ENCODE peak calls at places on chromosomes 13 and 19, in nine cellular contexts. A is activated T-cell treated with anti-CD3 and anti-CD28 coated beads for 1 hour; C is neural progenitor cell; D is astrocyte of the spinal cord; W is substantia nigra; X is AG10803; U is stimulated activated naive CD4-positive, alpha-beta T cell; M is HEK293T; S is retina. B is an unnamed sample.

GRCh38 chr13:95236774-95237173 is 64.5 kb downstream of the ABCC4 start:
- DNase-seq in S (no peak), X (no peak), C (no peak), W (no peak), A (no peak), U (no peak), M (no peak), D (no peak), B (no peak)

GRCh38 chr19:1354496-1355257 is 29.0 kb upstream of the NDUFS7 start:
- DNase-seq in C (peak), S (peak), D (peak), U (peak), A (peak), X (peak), W (peak), M (peak), B (peak)

GRCh38 chr19:18027151-18027550 is 19.2 kb downstream of the ARRDC2 start:
- DNase-seq in A (no peak), U (no peak), D (no peak), C (no peak), M (no peak), X (no peak), S (no peak), W (no peak), B (no peak)

GRCh38 chr13:45630791-45631190 is 15.3 kb upstream of the ERICH6B start:
- DNase-seq in X (no peak), C (no peak), S (no peak), D (no peak), U (no peak), W (no peak), M (no peak), A (no peak), B (no peak)

GRCh38 chr19:5036733-5037681 is 68.1 kb downstream of the KDM4B start:
- DNase-seq in U (no peak), D (peak), M (no peak), A (no peak), W (peak), X (peak), C (no peak), S (peak), B (peak)

GRCh38 chr13:52882803-52883202 is 34.4 kb upstream of the PCDH8 start:
- DNase-seq in W (no peak), U (no peak), A (no peak), S (no peak), D (no peak), C (no peak), X (no peak), M (no peak), B (no peak)

GRCh38 chr19:752652-753517 is 2.0 kb downstream of the MISP start:
- DNase-seq in C (no peak), M (no peak), D (peak), W (no peak), U (no peak), X (peak), A (no peak), S (peak), B (no peak)

GRCh38 chr13:87311165-87311564 is 360.0 kb upstream of the SLITRK5 start:
- DNase-seq in W (no peak), D (no peak), S (no peak), U (no peak), A (no peak), C (no peak), X (no peak), M (no peak), B (no peak)

GRCh38 chr19:50794074-50794777 is 4.0 kb downstream of the ACP4 start:
- DNase-seq in C (no peak), A (no peak), M (no peak), S (peak), D (no peak), X (no peak), W (no peak), U (no peak), B (no peak)

GRCh38 chr13:50990540-50991506 is 81.2 kb downstream of the RNASEH2B start:
- DNase-seq in S (peak), D (peak), A (no peak), X (peak), W (peak), M (peak), U (no peak), C (peak), B (peak)

GRCh38 chr13:36848228-36848982 is 29.4 kb downstream of the RFXAP start:
- DNase-seq in A (no peak), S (no peak), C (peak), W (no peak), M (no peak), D (no peak), U (no peak), X (no peak), B (no peak)

GRCh38 chr13:107866007-107866665 is 349.2 kb downstream of the LIG4 start:
- DNase-seq in M (no peak), S (peak), X (peak), C (peak), D (peak), A (no peak), W (peak), U (no peak), B (peak)

GRCh38 chr19:46350758-46351159 is 3.9 kb downstream of the PPP5C start:
- DNase-seq in D (no peak), S (no peak), X (no peak), C (no peak), A (no peak), M (no peak), U (no peak), W (no peak), B (peak)

GRCh38 chr19:5672708-5673459 is 7.4 kb downstream of the MICOS13 start:
- DNase-seq in M (no peak), C (no peak), D (no peak), A (no peak), S (no peak), U (no peak), X (no peak), W (no peak), B (no peak)

GRCh38 chr13:62357887-62358645 is 942.4 kb upstream of the PCDH20 start:
- DNase-seq in A (no peak), S (peak), X (peak), U (no peak), M (peak), D (peak), C (peak), W (no peak), B (no peak)

GRCh38 chr13:108003626-108004025 is 211.7 kb downstream of the LIG4 start:
- DNase-seq in M (no peak), D (no peak), X (no peak), W (no peak), A (no peak), S (no peak), U (no peak), C (peak), B (no peak)

GRCh38 chr19:2110822-2111221 is 14.1 kb downstream of the IZUMO4 start:
- DNase-seq in W (no peak), S (no peak), U (no peak), M (no peak), X (no peak), C (peak), A (no peak), D (no peak), B (no peak)

GRCh38 chr13:83340170-83340569 is 542.1 kb downstream of the SLITRK1 start:
- DNase-seq in C (no peak), W (no peak), S (no peak), D (no peak), U (no peak), M (no peak), X (no peak), A (no peak), B (no peak)

GRCh38 chr13:40774672-40775071 is 3.7 kb upstream of the MRPS31 start:
- DNase-seq in S (no peak), A (no peak), M (no peak), W (no peak), C (no peak), X (no peak), D (no peak), U (no peak), B (no peak)

GRCh38 chr13:30982506-30982905 is 50.0 kb downstream of the TEX26 start:
- DNase-seq in A (no peak), U (no peak), S (no peak), W (no peak), C (no peak), X (no peak), D (no peak), M (no peak), B (no peak)

GRCh38 chr19:19021115-19021514 is 12.2 kb downstream of the SUGP2 start:
- DNase-seq in W (no peak), A (no peak), S (no peak), M (no peak), X (peak), C (no peak), D (peak), U (no peak), B (no peak)

GRCh38 chr19:43784251-43784980 is 3.6 kb upstream of the KCNN4 start:
- DNase-seq in C (no peak), S (no peak), D (peak), U (peak), A (peak), M (no peak), W (no peak), X (peak), B (no peak)

GRCh38 chr19:1924320-1924961 is 16.5 kb upstream of the CSNK1G2 start:
- DNase-seq in D (no peak), X (no peak), S (no peak), W (no peak), A (no peak), C (no peak), M (no peak), U (no peak), B (no peak)

GRCh38 chr13:94327318-94327717 is 152.2 kb downstream of the DCT start:
- DNase-seq in U (no peak), D (no peak), C (no peak), M (no peak), W (no peak), S (no peak), A (no peak), X (no peak), B (no peak)

GRCh38 chr13:72648513-72649065 is 78.8 kb downstream of the MZT1 start:
- DNase-seq in W (no peak), U (no peak), C (peak), X (no peak), M (peak), A (no peak), S (no peak), D (no peak), B (no peak)

GRCh38 chr19:3565177-3565576 is 7.6 kb upstream of the HMG20B start:
- DNase-seq in M (no peak), W (no peak), A (no peak), X (no peak), S (no peak), C (no peak), U (no peak), D (peak), B (no peak)

GRCh38 chr13:58587183-58587582 is 955.6 kb downstream of the PCDH17 start:
- DNase-seq in S (no peak), D (no peak), X (no peak), A (no peak), U (no peak), M (no peak), C (no peak), W (no peak), B (no peak)

GRCh38 chr19:14517446-14517839 is 754 bp downstream of the DNAJB1 start:
- DNase-seq in M (peak), C (no peak), X (peak), W (no peak), A (no peak), D (no peak), U (no peak), S (peak), B (peak)

GRCh38 chr19:38690146-38690545 is 42.7 kb downstream of the ACTN4 start:
- DNase-seq in C (no peak), M (no peak), X (no peak), A (no peak), W (no peak), U (no peak), D (no peak), S (no peak), B (no peak)

GRCh38 chr19:31144069-31144468 is 205.2 kb downstream of the TSHZ3 start:
- DNase-seq in A (no peak), M (no peak), X (no peak), W (no peak), D (no peak), S (no peak), C (no peak), U (no peak), B (no peak)

GRCh38 chr13:50678464-50679162 is 164.9 kb downstream of the DLEU7 start:
- DNase-seq in W (no peak), X (peak), M (no peak), S (no peak), C (no peak), D (peak), A (no peak), U (no peak), B (no peak)

GRCh38 chr13:44732503-44733098 is 156.5 kb upstream of the TSC22D1 start:
- DNase-seq in A (no peak), C (no peak), D (no peak), S (no peak), X (no peak), U (no peak), W (no peak), M (no peak), B (no peak)

GRCh38 chr13:46571189-46571901 is 18.4 kb downstream of the LRCH1 start:
- DNase-seq in U (no peak), X (peak), C (no peak), S (no peak), D (peak), A (no peak), M (no peak), W (no peak), B (no peak)

GRCh38 chr19:46674416-46675178 is 13.6 kb upstream of the DACT3 start:
- DNase-seq in M (peak), D (no peak), W (no peak), A (no peak), U (no peak), C (peak), X (no peak), S (no peak), B (no peak)